ENCODE peak calls at places on chromosome 3, in nine cellular contexts. H is activated naive CD4-positive, alpha-beta T cell treated with anti-CD3 and anti-CD28 coated beads, Interleukin-2, amount 50 U/mL, for 72 hours; S is psoas muscle; M is mucosa of descending colon; Y is left ventricle myocardium superior; C is pancreas; O is activated naive CD8-positive, alpha-beta T cell treated with anti-CD3 and anti-CD28 coated beads, Interleukin-2, amount 50 U/mL, for 24 hours; N is Right ventricle myocardium inferior; K is lower lobe of right lung. D is an unnamed sample.

GRCh38 chr3:195711813-195712534 is 8.8 kb upstream of the MUC20 start:
- ATAC-seq in Y (no peak), O (peak), C (no peak), K (no peak), N (no peak), S (no peak), M (no peak), H (no peak), D (no peak)

GRCh38 chr3:52019352-52020080 is 23.8 kb upstream of the RPL29 start:
- ATAC-seq in K (no peak), H (no peak), M (no peak), Y (peak), O (no peak), N (peak), S (peak), C (no peak), D (peak)

GRCh38 chr3:110734524-110734923 is 337.1 kb upstream of the NECTIN3 start:
- ATAC-seq in C (no peak), M (no peak), O (no peak), S (no peak), H (no peak), Y (no peak), K (no peak), N (no peak), D (no peak)

GRCh38 chr3:15979490-15979889 is 181.7 kb upstream of the ANKRD28 start:
- ATAC-seq in M (peak), K (peak), S (no peak), H (no peak), N (peak), C (no peak), O (no peak), Y (peak), D (peak)

GRCh38 chr3:108507887-108508286 is 2.5 kb downstream of the MYH15 start:
- ATAC-seq in Y (no peak), M (no peak), C (no peak), O (no peak), K (no peak), H (no peak), S (no peak), N (no peak), D (no peak)

GRCh38 chr3:120780977-120781376 is 38.4 kb downstream of the GTF2E1 start:
- ATAC-seq in N (no peak), O (no peak), S (peak), C (no peak), H (peak), K (no peak), Y (no peak), M (peak), D (no peak)

GRCh38 chr3:151931171-151931570 is 57.7 kb downstream of the SUCNR1 start:
- ATAC-seq in H (no peak), O (no peak), S (no peak), Y (no peak), M (no peak), K (no peak), N (no peak), C (no peak), D (no peak)

GRCh38 chr3:107387555-107387954 is 10.3 kb downstream of the CCDC54 start:
- ATAC-seq in H (no peak), N (no peak), C (no peak), M (no peak), O (no peak), K (no peak), S (no peak), Y (no peak), D (no peak)

GRCh38 chr3:141530133-141530768 is 43.4 kb downstream of the RASA2 start:
- ATAC-seq in K (peak), M (peak), O (peak), H (peak), Y (peak), C (no peak), N (no peak), S (no peak), D (no peak)

GRCh38 chr3:37824090-37824953 is 37.4 kb upstream of the CTDSPL start:
- ATAC-seq in M (no peak), H (no peak), C (no peak), N (no peak), K (no peak), O (no peak), S (no peak), Y (no peak), D (no peak)

GRCh38 chr3:159319156-159319555 is 517.3 kb downstream of the MFSD1 start:
- ATAC-seq in O (no peak), K (no peak), N (no peak), S (no peak), C (no peak), H (no peak), Y (no peak), M (no peak), D (no peak)

GRCh38 chr3:46130631-46131310 is 77.3 kb downstream of the CCR1 start:
- ATAC-seq in K (peak), O (no peak), S (no peak), N (no peak), H (no peak), Y (peak), M (no peak), C (no peak), D (no peak)

GRCh38 chr3:167102071-167102470 is 278.0 kb downstream of the ZBBX start:
- ATAC-seq in S (no peak), C (peak), H (no peak), M (no peak), Y (no peak), N (no peak), O (no peak), K (no peak), D (no peak)

GRCh38 chr3:123169492-123169929 is 32.2 kb upstream of the SEC22A start:
- ATAC-seq in M (no peak), N (no peak), Y (no peak), C (peak), S (no peak), H (no peak), K (no peak), O (no peak), D (no peak)

GRCh38 chr3:58591496-58592133 is 14.4 kb upstream of the FAM107A start:
- ATAC-seq in H (peak), S (no peak), Y (no peak), O (peak), C (no peak), M (no peak), K (no peak), N (no peak), D (no peak)

GRCh38 chr3:123481722-123482457 is 33.0 kb upstream of the ADCY5 start:
- ATAC-seq in S (no peak), K (no peak), C (no peak), N (peak), O (no peak), Y (peak), M (no peak), H (no peak), D (no peak)

GRCh38 chr3:87575538-87575937 is 299.2 kb upstream of the POU1F1 start:
- ATAC-seq in M (peak), K (no peak), H (no peak), S (no peak), C (no peak), Y (no peak), O (no peak), N (no peak), D (no peak)

GRCh38 chr3:60363817-60364216 is 887.4 kb downstream of the FHIT start:
- ATAC-seq in K (no peak), Y (no peak), H (no peak), S (no peak), C (no peak), N (no peak), O (peak), M (peak), D (no peak)